ENCODE peak calls at places on chromosomes 4 and X, in ten cellular contexts. F is MCF 10A, U is nephron progenitor cell, V is T-helper 1 cell, T is body of pancreas, L is brain microvascular endothelial cell, G is NAMALWA, S is GM10248, K is endothelial cell, R is germinal center. E is an unnamed sample.
A peak's percentile ranks its signal among the peaks of the same experiment; 100 is the strongest.

GRCh38 chrX:132737743-132738142 is 220.7 kb downstream of the HS6ST2 start:
- DNase-seq in S (no peak), R (no peak), F (peak; percentile 91), U (no peak), T (peak; percentile 1), G (no peak), K (no peak), L (no peak), V (no peak), E (no peak)

GRCh38 chrX:94813541-94813940 is 1139.5 kb downstream of the FAM133A start:
- DNase-seq in K (no peak), R (no peak), T (no peak), F (no peak), V (no peak), L (no peak), G (no peak), U (no peak), S (no peak), E (no peak)

GRCh38 chrX:132041016-132041415 is 17.9 kb downstream of the STK26 start:
- DNase-seq in V (no peak), T (no peak), G (no peak), F (peak; percentile 35), U (no peak), L (peak; percentile 63), R (no peak), S (no peak), K (no peak), E (no peak)

GRCh38 chrX:40277672-40278071 is 179.9 kb upstream of the BCOR start:
- DNase-seq in R (no peak), F (no peak), T (no peak), L (no peak), S (no peak), U (no peak), G (no peak), V (no peak), K (no peak), E (no peak)

GRCh38 chrX:8864151-8864550 is 63.0 kb upstream of the FAM9A start:
- DNase-seq in S (no peak), R (no peak), T (no peak), U (peak; percentile 3), K (peak; percentile 3), F (no peak), V (no peak), G (no peak), L (no peak), E (no peak)

GRCh38 chr4:1399508-1400190 is 6.6 kb downstream of the NKX1-1 start:
- DNase-seq in U (peak; percentile 0), T (no peak), R (no peak), L (no peak), F (no peak), S (no peak), K (no peak), G (no peak), V (peak; percentile 1), E (no peak)

GRCh38 chrX:17629011-17629410 is 108.3 kb upstream of the SCML1 start:
- DNase-seq in T (no peak), S (no peak), K (no peak), R (no peak), L (no peak), G (no peak), U (no peak), V (no peak), F (no peak), E (no peak)

GRCh38 chr4:150224896-150225591 is 146.8 kb downstream of the DCLK2 start:
- DNase-seq in R (no peak), U (no peak), T (no peak), L (peak; percentile 93), F (peak; percentile 75), G (no peak), S (no peak), V (no peak), K (no peak), E (no peak)

GRCh38 chr4:80540785-80541469 is 205.4 kb downstream of the CFAP299 start:
- DNase-seq in T (no peak), F (no peak), S (peak; percentile 41), L (no peak), R (peak; percentile 10), U (no peak), V (no peak), K (no peak), G (peak; percentile 21), E (no peak)